ENCODE peak calls at places on chromosome 11, in five cellular contexts. B is A549, H is coronary artery, K is HCT116, T is uterus. Q is an unnamed sample.

GRCh38 chr11:65107751-65108468 is 3.8 kb upstream of the TM7SF2 start:
- DNase-seq in B (no peak), H (no peak), K (no peak), T (no peak), Q (no peak)

GRCh38 chr11:60875856-60876485 is 8.6 kb downstream of the ZP1 start:
- DNase-seq in B (no peak), H (no peak), K (no peak), T (peak), Q (no peak)

GRCh38 chr11:85827768-85828639 is 17.1 kb upstream of the SYTL2 start:
- DNase-seq in B (peak), H (no peak), K (peak), T (no peak), Q (peak)

GRCh38 chr11:2699185-2699530 is 636 bp downstream of the KCNQ1OT1 start:
- DNase-seq in B (peak), H (peak), K (no peak), T (peak), Q (no peak)

GRCh38 chr11:59668188-59668949 is 468 bp downstream of the PATL1 start:
- DNase-seq in B (peak), H (peak), K (no peak), T (peak), Q (peak)

GRCh38 chr11:41431784-41432183 is 27.7 kb downstream of the LRRC4C start:
- DNase-seq in B (no peak), H (no peak), K (no peak), T (no peak), Q (peak)

GRCh38 chr11:107457205-107457557 is 444 bp downstream of the CWF19L2 start:
- DNase-seq in B (peak), H (no peak), K (no peak), T (no peak), Q (peak)

GRCh38 chr11:5004429-5005274 is 10.0 kb downstream of the OR51L1 start:
- DNase-seq in B (peak), H (no peak), K (peak), T (no peak), Q (peak)

GRCh38 chr11:122618927-122619326 is 36.6 kb upstream of the UBASH3B start:
- DNase-seq in B (no peak), H (no peak), K (no peak), T (no peak), Q (no peak)

GRCh38 chr11:98601181-98601773 is 419.5 kb upstream of the CNTN5 start:
- DNase-seq in B (no peak), H (no peak), K (no peak), T (no peak), Q (no peak)

GRCh38 chr11:110715541-110715940 is 3.3 kb upstream of the ARHGAP20 start:
- DNase-seq in B (no peak), H (no peak), K (no peak), T (no peak), Q (no peak)
- TF ChIP-seq CTCF in B (no peak), H (no peak), K (no peak), T (no peak), Q (no peak)

GRCh38 chr11:121514401-121514981 is 61.7 kb upstream of the SORL1-AS1 start:
- DNase-seq in B (no peak), H (no peak), K (no peak), T (no peak), Q (no peak)
- H3K27ac ChIP-seq in B (no peak), H (no peak), K (no peak), T (no peak), Q (no peak)

GRCh38 chr11:132114743-132115142 is 744.3 kb downstream of the NTM start:
- DNase-seq in B (no peak), H (no peak), K (no peak), T (no peak), Q (no peak)
- TF ChIP-seq CTCF in B (no peak), H (no peak), K (no peak), T (no peak), Q (no peak)

GRCh38 chr11:76885390-76886097 is 24.8 kb downstream of the ACER3 start:
- DNase-seq in B (no peak), H (no peak), K (no peak), T (no peak), Q (peak)
- H3K27ac ChIP-seq in B (no peak), H (no peak), K (no peak), T (no peak), Q (no peak)

GRCh38 chr11:79926707-79927106 is 485.9 kb upstream of the TENM4 start:
- DNase-seq in B (no peak), H (no peak), K (no peak), T (no peak), Q (no peak)
- TF ChIP-seq CTCF in B (no peak), H (no peak), K (no peak), T (no peak), Q (no peak)

GRCh38 chr11:7520011-7520942 is 6.5 kb downstream of the PPFIBP2 start:
- DNase-seq in B (no peak), H (peak), K (no peak), T (no peak), Q (no peak)
- H3K27ac ChIP-seq in B (no peak), H (peak), K (no peak), T (no peak), Q (no peak)

GRCh38 chr11:72413914-72414628 is 20.3 kb downstream of the CLPB start:
- DNase-seq in B (peak), H (no peak), K (peak), T (peak), Q (peak)

GRCh38 chr11:72421351-72421750 is 13.0 kb downstream of the CLPB start:
- DNase-seq in B (no peak), H (peak), K (no peak), T (no peak), Q (peak)

GRCh38 chr11:72422414-72422813 is 11.9 kb downstream of the CLPB start:
- DNase-seq in B (no peak), H (no peak), K (no peak), T (no peak), Q (no peak)

GRCh38 chr11:72423840-72424239 is 10.5 kb downstream of the CLPB start:
- DNase-seq in B (no peak), H (no peak), K (no peak), T (no peak), Q (no peak)

GRCh38 chr11:72418834-72419560 is 15.3 kb downstream of the CLPB start:
- DNase-seq in B (no peak), H (peak), K (no peak), T (no peak), Q (no peak)
- TF ChIP-seq CTCF in B (no peak), H (no peak), K (no peak), T (no peak), Q (no peak)